ENCODE peak calls at places on chromosomes 13 and 19, in ten cellular contexts. L is mammary epithelial cell, J is IMR-90, F is neural progenitor cell, O is fibroblast of lung, G is uterus, Q is left ventricle myocardium inferior, C is psoas muscle, V is right atrium auricular region, B is GM23338. R is an unnamed sample. For H3K36me3, the result is how much of the 10 kb centered on the place peaks cover.

GRCh38 chr19:54707932-54708331 is 16.3 kb upstream of the KIR3DL3 start:
- DNase-seq in L (no peak), J (no peak), F (no peak), O (no peak), G (no peak), Q (no peak), C (no peak), V (peak), B (no peak), R (no peak)

GRCh38 chr19:46392837-46393236 is 20.5 kb downstream of the CCDC8 start:
- DNase-seq in L (no peak), J (no peak), F (no peak), O (no peak), G (no peak), Q (no peak), C (no peak), V (no peak), B (no peak), R (no peak)

GRCh38 chr19:42251572-42251990 is 3.3 kb downstream of the ERF start:
- DNase-seq in L (no peak), J (no peak), F (no peak), O (no peak), G (peak), Q (no peak), C (no peak), V (no peak), B (no peak), R (no peak)

GRCh38 chr19:34767967-34768366 is 5.0 kb downstream of the ZNF599 start:
- DNase-seq in L (no peak), J (no peak), F (no peak), O (no peak), G (no peak), Q (no peak), C (no peak), V (no peak), B (no peak), R (no peak)

GRCh38 chr13:33744589-33745369 is 73.2 kb upstream of the RFC3 start:
- DNase-seq in L (no peak), J (no peak), F (no peak), O (no peak), G (no peak), Q (no peak), C (no peak), V (no peak), B (no peak), R (peak)

GRCh38 chr13:74773263-74773662 is 639.1 kb upstream of the KLF12 start:
- DNase-seq in L (no peak), J (no peak), F (no peak), O (no peak), G (no peak), Q (no peak), C (no peak), V (no peak), B (no peak), R (no peak)

GRCh38 chr19:20423381-20424207 is 142.0 kb downstream of the ZNF737 start:
- DNase-seq in L (peak), J (peak), F (peak), O (peak), G (peak), Q (peak), C (peak), V (peak), B (peak), R (no peak)

GRCh38 chr13:47069133-47069532 is 172.3 kb upstream of the HTR2A start:
- DNase-seq in L (no peak), J (no peak), F (no peak), O (no peak), G (no peak), Q (no peak), C (no peak), V (no peak), B (peak), R (no peak)

GRCh38 chr13:112902669-112903068 is 66.3 kb upstream of the MCF2L start:
- DNase-seq in L (no peak), J (no peak), F (no peak), O (no peak), G (no peak), Q (no peak), C (no peak), V (no peak), B (no peak), R (no peak)

GRCh38 chr19:409515-410242 is 732 bp upstream of the C2CD4C start:
- DNase-seq in L (no peak), J (no peak), F (no peak), O (no peak), G (no peak), Q (no peak), C (no peak), V (no peak), B (peak), R (no peak)

GRCh38 chr19:46892252-46893179 is 31.7 kb downstream of the ARHGAP35 start:
- DNase-seq in L (no peak), J (no peak), F (no peak), O (no peak), G (no peak), Q (no peak), C (no peak), V (no peak), B (no peak), R (no peak)

GRCh38 chr13:99208185-99208584 is 7.5 kb downstream of the UBAC2 start:
- DNase-seq in L (no peak), J (no peak), F (no peak), O (no peak), G (no peak), Q (no peak), C (no peak), V (peak), B (no peak), R (no peak)

GRCh38 chr19:13974073-13974472 is 21.8 kb downstream of the DCAF15 start:
- DNase-seq in L (peak), J (no peak), F (peak), O (no peak), G (no peak), Q (no peak), C (no peak), V (no peak), B (peak), R (peak)

GRCh38 chr19:51417107-51417806 is at the start of gene SIGLEC10:
- DNase-seq in L (no peak), J (no peak), F (no peak), O (no peak), G (no peak), Q (peak), C (no peak), V (no peak), B (peak), R (no peak)

GRCh38 chr13:75968103-75968838 is 332.1 kb downstream of the LMO7 start:
- DNase-seq in L (peak), J (peak), F (no peak), O (peak), G (no peak), Q (no peak), C (no peak), V (no peak), B (no peak), R (no peak)

GRCh38 chr19:12513531-12514061 is 29.0 kb upstream of the ZNF709 start:
- DNase-seq in L (no peak), J (no peak), F (no peak), O (no peak), G (peak), Q (peak), C (peak), V (no peak), B (peak), R (no peak)

GRCh38 chr13:98225036-98225940 is 48.2 kb upstream of the RNF113B start:
- DNase-seq in L (no peak), J (no peak), F (no peak), O (no peak), G (no peak), Q (no peak), C (no peak), V (no peak), B (no peak), R (no peak)

GRCh38 chr19:9801976-9802375 is 16.9 kb downstream of the FBXL12 start:
- DNase-seq in L (no peak), J (no peak), F (no peak), O (no peak), G (no peak), Q (no peak), C (no peak), V (no peak), B (peak), R (no peak)

GRCh38 chr19:7004313-7004931 is 16.8 kb downstream of the MBD3L2B start:
- DNase-seq in L (no peak), J (peak), F (peak), O (peak), G (no peak), Q (no peak), C (no peak), V (no peak), B (peak), R (no peak)

DNA sequence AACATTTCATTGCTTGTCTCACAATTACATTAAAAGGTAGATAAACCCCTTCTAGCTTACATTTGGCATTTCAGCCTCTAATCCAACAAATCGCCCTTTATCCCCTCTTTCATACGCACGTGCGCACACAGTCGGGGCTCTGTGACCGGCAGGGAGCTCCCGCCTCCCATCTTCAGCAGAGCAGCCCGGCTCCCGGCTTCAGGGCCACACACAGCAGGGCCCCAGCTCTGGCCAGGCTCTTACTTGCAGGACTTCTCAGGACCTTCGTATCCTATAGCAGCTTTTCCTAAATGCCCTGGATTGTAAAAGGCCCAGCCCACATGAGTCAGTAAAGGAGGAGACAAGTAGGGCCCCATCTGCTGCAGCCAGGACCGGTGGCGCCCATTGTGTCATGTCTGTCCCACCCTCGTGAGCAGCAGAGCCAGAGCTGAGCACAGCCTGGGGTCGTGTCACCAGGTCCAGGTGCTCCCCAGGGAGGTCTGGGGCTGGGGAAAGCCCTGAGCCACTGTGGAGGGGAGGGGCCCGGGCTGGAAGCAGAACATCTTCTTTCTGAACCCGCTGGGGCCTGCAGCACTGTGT is 107.6 kb upstream of the VSTM2B start:
- DNase-seq in L (no peak), J (no peak), F (peak), O (no peak), G (no peak), Q (no peak), C (no peak), V (no peak), B (no peak), R (no peak)
- H3K27ac ChIP-seq in L (no peak), J (no peak), F (no peak), O (no peak), G (no peak), Q (no peak), C (no peak), V (no peak), B (no peak), R (no peak)

GRCh38 chr13:93226623-93227279 is at the start of gene GPC6:
- DNase-seq in L (peak), J (peak), F (peak), O (peak), G (no peak), Q (no peak), C (no peak), V (no peak), B (peak), R (peak)

GRCh38 chr13:93230466-93230865 is 3.9 kb downstream of the GPC6 start:
- DNase-seq in L (peak), J (peak), F (no peak), O (peak), G (no peak), Q (no peak), C (no peak), V (no peak), B (no peak), R (no peak)

GRCh38 chr13:93226065-93226622 is 463 bp upstream of the GPC6 start:
- DNase-seq in L (no peak), J (no peak), F (no peak), O (no peak), G (no peak), Q (no peak), C (no peak), V (no peak), B (no peak), R (no peak)

GRCh38 chr13:93227280-93227905 is 786 bp downstream of the GPC6 start:
- DNase-seq in L (peak), J (peak), F (peak), O (peak), G (no peak), Q (no peak), C (peak), V (no peak), B (peak), R (peak)

DNA sequence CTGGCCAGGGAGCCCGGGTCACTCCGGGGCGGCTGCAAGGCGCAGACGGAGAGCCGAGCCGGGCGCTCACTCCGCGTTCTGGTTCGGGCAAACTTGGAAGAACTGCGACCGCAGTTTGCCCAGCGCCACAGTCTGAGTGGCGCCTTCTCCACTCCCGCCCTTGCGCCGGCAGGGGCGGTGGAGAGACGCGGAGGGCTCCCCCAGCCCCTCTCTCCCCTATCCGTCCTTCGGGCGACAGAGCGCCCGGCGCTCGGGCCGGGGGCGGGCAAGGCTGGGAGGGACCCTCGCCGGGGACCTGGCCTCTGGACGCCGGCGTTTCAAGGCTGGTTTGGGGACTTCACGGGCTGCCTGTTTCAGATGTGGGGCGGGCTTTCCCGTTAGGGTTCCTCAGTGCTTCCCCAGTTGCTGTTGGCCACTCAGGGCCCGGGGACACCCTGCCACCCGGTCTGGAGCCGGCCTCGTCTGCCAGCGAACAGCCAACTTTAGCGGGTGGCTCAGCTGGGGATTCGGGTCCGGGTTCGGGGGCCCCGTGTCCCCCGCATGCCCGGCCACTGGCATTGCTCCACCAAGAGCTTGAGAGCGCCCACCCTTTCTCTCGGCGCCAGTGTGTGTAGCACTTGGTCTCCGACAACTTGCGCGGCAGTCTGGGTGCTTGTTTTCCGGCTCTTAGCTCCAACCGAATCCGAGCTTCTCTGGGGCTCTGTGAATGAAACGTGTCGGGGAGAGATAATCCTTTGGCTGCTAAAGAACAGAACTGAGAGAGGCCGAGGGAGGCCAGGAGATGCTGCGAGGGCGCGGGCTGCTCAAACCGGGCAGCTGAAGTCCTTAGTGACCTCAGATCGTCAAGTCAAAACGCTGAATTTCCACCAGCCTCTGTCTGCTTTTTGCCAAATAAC is 1.5 kb downstream of the GPC6 start:
- DNase-seq in L (peak), J (peak), F (peak), O (peak), G (peak), Q (peak), C (peak), V (peak), B (peak), R (peak)
- H3K4me3 ChIP-seq in L (peak), J (peak), F (peak), O (peak), G (peak), Q (peak), C (peak), V (peak), B (peak), R (peak)

DNA sequence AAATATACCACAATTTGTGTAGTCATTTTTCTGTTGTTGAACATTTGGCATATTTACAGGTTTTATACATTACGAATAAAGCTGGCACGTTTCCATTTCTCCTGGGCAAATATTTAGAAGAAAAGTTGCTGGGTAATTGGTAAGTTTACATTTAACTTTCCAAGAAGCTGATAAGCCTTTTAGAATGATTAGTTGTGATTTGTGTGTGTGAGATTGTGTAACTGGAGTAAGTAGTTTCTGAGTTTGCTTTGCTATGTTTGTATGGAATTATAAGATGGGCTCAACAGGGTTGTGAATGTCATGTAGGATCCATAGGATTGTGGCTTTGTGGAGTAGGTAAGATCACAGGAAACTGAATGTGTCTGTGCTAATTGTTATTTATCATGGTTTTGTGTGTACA is 1.7 kb upstream of the ZNF529 start:
- DNase-seq in L (no peak), J (no peak), F (no peak), O (peak), G (no peak), Q (no peak), C (no peak), V (no peak), B (no peak), R (no peak)
- H3K36me3 ChIP-seq in L (under half), J (under half), F (under half), O (under half), G (under half), Q (half or more), C (under half), V (under half), B (under half), R (half or more)

GRCh38 chr19:1758959-1759903 is 5.9 kb downstream of the ONECUT3 start:
- DNase-seq in L (no peak), J (no peak), F (no peak), O (no peak), G (no peak), Q (no peak), C (no peak), V (no peak), B (no peak), R (no peak)

GRCh38 chr19:1756264-1756663 is 3.0 kb downstream of the ONECUT3 start:
- DNase-seq in L (no peak), J (no peak), F (no peak), O (no peak), G (no peak), Q (no peak), C (no peak), V (no peak), B (no peak), R (no peak)

GRCh38 chr19:1756705-1757445 is 3.6 kb downstream of the ONECUT3 start:
- DNase-seq in L (no peak), J (no peak), F (no peak), O (no peak), G (no peak), Q (no peak), C (no peak), V (no peak), B (no peak), R (no peak)

GRCh38 chr19:1758231-1758577 is 4.9 kb downstream of the ONECUT3 start:
- DNase-seq in L (no peak), J (no peak), F (no peak), O (no peak), G (no peak), Q (no peak), C (no peak), V (no peak), B (no peak), R (no peak)

GRCh38 chr19:1757468-1758230 is 4.3 kb downstream of the ONECUT3 start:
- DNase-seq in L (no peak), J (no peak), F (peak), O (no peak), G (no peak), Q (no peak), C (no peak), V (no peak), B (no peak), R (no peak)
- H3K27ac ChIP-seq in L (no peak), J (no peak), F (no peak), O (no peak), G (no peak), Q (no peak), C (no peak), V (no peak), B (no peak), R (no peak)

DNA sequence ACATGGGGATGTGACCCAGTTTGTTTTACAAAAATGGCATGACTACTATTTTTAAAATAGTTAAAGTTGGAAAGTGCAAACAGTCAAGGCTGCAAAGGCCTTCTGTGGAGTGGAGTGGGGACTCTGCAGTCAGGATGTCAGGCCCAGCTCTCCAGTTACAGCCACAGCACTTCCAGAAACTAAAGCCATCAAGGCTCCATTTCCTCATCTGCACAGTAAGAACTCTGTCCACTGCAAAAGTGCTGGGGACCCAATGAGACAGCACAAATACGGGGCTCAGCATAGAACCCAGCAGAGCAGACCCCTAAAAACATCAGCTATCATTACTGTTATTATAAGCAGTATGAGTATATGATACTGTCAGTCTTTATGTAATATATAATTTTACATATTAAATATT is 73.6 kb downstream of the SACS start:
- DNase-seq in L (no peak), J (no peak), F (no peak), O (no peak), G (no peak), Q (no peak), C (no peak), V (no peak), B (no peak), R (no peak)
- H3K4me3 ChIP-seq in L (no peak), J (no peak), F (no peak), O (no peak), G (no peak), Q (no peak), C (no peak), V (no peak), B (no peak), R (no peak)

GRCh38 chr19:49836176-49837008 is 14.6 kb upstream of the PTOV1 start:
- DNase-seq in L (no peak), J (no peak), F (no peak), O (no peak), G (no peak), Q (no peak), C (no peak), V (no peak), B (no peak), R (no peak)

GRCh38 chr19:49831592-49831991 is 13.5 kb downstream of the MED25 start:
- DNase-seq in L (no peak), J (no peak), F (no peak), O (no peak), G (no peak), Q (no peak), C (no peak), V (no peak), B (no peak), R (no peak)

GRCh38 chr19:49832556-49832955 is 14.5 kb downstream of the MED25 start:
- DNase-seq in L (no peak), J (no peak), F (no peak), O (no peak), G (no peak), Q (no peak), C (no peak), V (no peak), B (no peak), R (no peak)

GRCh38 chr19:49835562-49835961 is 15.4 kb upstream of the PTOV1 start:
- DNase-seq in L (no peak), J (no peak), F (no peak), O (no peak), G (no peak), Q (no peak), C (no peak), V (no peak), B (no peak), R (no peak)

GRCh38 chr19:49833594-49833993 is 15.5 kb downstream of the MED25 start:
- DNase-seq in L (no peak), J (no peak), F (no peak), O (no peak), G (no peak), Q (no peak), C (peak), V (no peak), B (no peak), R (no peak)
- H3K36me3 ChIP-seq in L (under half), J (half or more), F (under half), O (under half), G (under half), Q (half or more), C (under half), V (half or more), B (under half), R (under half)

DNA sequence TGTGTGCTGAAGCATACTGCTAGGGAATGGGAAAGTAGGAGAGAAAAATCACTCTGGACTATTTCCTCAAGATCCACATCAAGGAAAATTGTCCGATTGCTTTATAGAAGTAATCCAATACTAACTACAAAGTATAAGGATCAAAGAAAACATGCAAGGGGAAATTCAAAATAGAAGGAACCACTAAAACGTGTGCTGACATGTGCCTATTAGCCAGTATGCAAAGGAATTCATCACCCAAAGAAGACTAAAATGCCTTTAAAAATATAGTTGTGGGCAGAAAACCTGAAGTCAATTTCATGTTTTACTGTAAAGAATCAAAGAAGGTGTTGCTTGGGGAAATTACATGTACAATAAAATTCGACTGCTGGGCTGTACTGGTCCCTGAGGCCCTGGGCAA is 14.3 kb downstream of the DLEU7 start:
- DNase-seq in L (peak), J (no peak), F (no peak), O (no peak), G (no peak), Q (no peak), C (no peak), V (no peak), B (no peak), R (no peak)
- H3K27ac ChIP-seq in L (no peak), J (no peak), F (no peak), O (no peak), G (no peak), Q (no peak), C (no peak), V (no peak), B (no peak), R (no peak)